ENCODE peak calls at places on chromosomes 13 and 19, in four cellular contexts. One of them, this sample, is unnamed.

GRCh38 chr19:7852851-7853759 is 21.1 kb downstream of the PRR36 start:
- DNase-seq in NCI-H748 treated with DMSO at 0.1 percent for 48 hours: peak
- DNase-seq in body of pancreas: peak
- DNase-seq in GM13977: peak
- DNase-seq in this sample: peak

GRCh38 chr19:33795370-33796163 is 1.1 kb upstream of the KCTD15 start:
- DNase-seq in NCI-H748 treated with DMSO at 0.1 percent for 48 hours: peak
- DNase-seq in body of pancreas: peak
- DNase-seq in GM13977: peak
- DNase-seq in this sample: peak

GRCh38 chr13:42969558-42970172 is 22.4 kb downstream of the EPSTI1 start:
- DNase-seq in NCI-H748 treated with DMSO at 0.1 percent for 48 hours: peak
- DNase-seq in body of pancreas: peak
- DNase-seq in GM13977: peak
- DNase-seq in this sample: peak

GRCh38 chr19:48795855-48796142 is 15.0 kb downstream of the BCAT2 start:
- DNase-seq in NCI-H748 treated with DMSO at 0.1 percent for 48 hours: no peak
- DNase-seq in body of pancreas: no peak
- DNase-seq in GM13977: no peak
- DNase-seq in this sample: no peak

GRCh38 chr19:58544591-58545285 is 874 bp downstream of the TRIM28 start:
- DNase-seq in NCI-H748 treated with DMSO at 0.1 percent for 48 hours: no peak
- DNase-seq in body of pancreas: peak
- DNase-seq in GM13977: peak
- DNase-seq in this sample: peak

GRCh38 chr13:104314321-104314720 is 1248.1 kb upstream of the SLC10A2 start:
- DNase-seq in NCI-H748 treated with DMSO at 0.1 percent for 48 hours: no peak
- DNase-seq in body of pancreas: no peak
- DNase-seq in GM13977: no peak
- DNase-seq in this sample: no peak

GRCh38 chr19:33720691-33721682 is 75.7 kb upstream of the KCTD15 start:
- DNase-seq in NCI-H748 treated with DMSO at 0.1 percent for 48 hours: no peak
- DNase-seq in body of pancreas: no peak
- DNase-seq in GM13977: no peak
- DNase-seq in this sample: no peak

GRCh38 chr13:32316476-32316875 is 1.2 kb downstream of the BRCA2 start:
- DNase-seq in NCI-H748 treated with DMSO at 0.1 percent for 48 hours: no peak
- DNase-seq in body of pancreas: no peak
- DNase-seq in GM13977: no peak
- DNase-seq in this sample: no peak

GRCh38 chr13:77692746-77693448 is 4.6 kb upstream of the SLAIN1 start:
- DNase-seq in NCI-H748 treated with DMSO at 0.1 percent for 48 hours: no peak
- DNase-seq in body of pancreas: no peak
- DNase-seq in GM13977: no peak
- DNase-seq in this sample: no peak

GRCh38 chr13:50236898-50237318 is 221.7 kb downstream of the KCNRG start:
- DNase-seq in NCI-H748 treated with DMSO at 0.1 percent for 48 hours: no peak
- DNase-seq in body of pancreas: no peak
- DNase-seq in GM13977: peak
- DNase-seq in this sample: no peak

GRCh38 chr13:91817250-91817649 is 418.8 kb downstream of the GPC5 start:
- DNase-seq in NCI-H748 treated with DMSO at 0.1 percent for 48 hours: peak
- DNase-seq in body of pancreas: no peak
- DNase-seq in GM13977: no peak
- DNase-seq in this sample: no peak

GRCh38 chr19:46035546-46035945 is 5.3 kb downstream of the IGFL4 start:
- DNase-seq in NCI-H748 treated with DMSO at 0.1 percent for 48 hours: no peak
- DNase-seq in body of pancreas: no peak
- DNase-seq in GM13977: no peak
- DNase-seq in this sample: no peak

GRCh38 chr19:32830231-32831014 is 39.1 kb downstream of the SLC7A9 start:
- DNase-seq in NCI-H748 treated with DMSO at 0.1 percent for 48 hours: no peak
- DNase-seq in body of pancreas: no peak
- DNase-seq in GM13977: no peak
- DNase-seq in this sample: no peak

GRCh38 chr19:10797541-10798256 is 38.3 kb downstream of the TMED1 start:
- DNase-seq in NCI-H748 treated with DMSO at 0.1 percent for 48 hours: no peak
- DNase-seq in body of pancreas: no peak
- DNase-seq in GM13977: peak
- DNase-seq in this sample: no peak

This sample was measured in neuronal stem cell.